ENCODE peak calls at places on chromosomes 7 and 10, in ten cellular contexts. M is nephron progenitor cell, A is fibroblast of pulmonary artery, T is Panc1, W is tibial artery, I is B cell, J is uterus, U is fibroblast of lung, Y is Calu3, N is transverse colon. D is an unnamed sample.
A peak's percentile ranks its signal among the peaks of the same experiment; 100 is the strongest.

GRCh38 chr10:77318739-77319138 is 318.9 kb downstream of the KCNMA1 start:
- DNase-seq in M (no peak), A (no peak), T (no peak), W (no peak), I (no peak), J (no peak), U (no peak), Y (no peak), N (no peak), D (no peak)

GRCh38 chr7:3244241-3244814 is 56.7 kb upstream of the SDK1 start:
- DNase-seq in M (no peak), A (peak; percentile 64), T (peak; percentile 84), W (no peak), I (no peak), J (no peak), U (peak; percentile 88), Y (peak; percentile 58), N (no peak), D (peak; percentile 11)

GRCh38 chr7:56009695-56010094 is 41.5 kb downstream of the PSPH start:
- DNase-seq in M (no peak), A (no peak), T (no peak), W (no peak), I (no peak), J (no peak), U (no peak), Y (peak; percentile 8), N (peak; percentile 47), D (no peak)

GRCh38 chr10:58280485-58280884 is 11.5 kb downstream of the CISD1 start:
- DNase-seq in M (no peak), A (no peak), T (no peak), W (no peak), I (no peak), J (no peak), U (no peak), Y (no peak), N (no peak), D (no peak)

GRCh38 chr7:29304756-29305155 is 110.2 kb downstream of the CHN2 start:
- DNase-seq in M (no peak), A (no peak), T (no peak), W (no peak), I (no peak), J (peak; percentile 64), U (no peak), Y (no peak), N (no peak), D (no peak)

GRCh38 chr7:9937944-9938631 is 1035.6 kb upstream of the PHF14 start:
- DNase-seq in M (no peak), A (peak; percentile 18), T (peak; percentile 8), W (no peak), I (no peak), J (no peak), U (peak; percentile 91), Y (peak; percentile 3), N (no peak), D (no peak)

GRCh38 chr7:99289185-99289584 is 16.5 kb downstream of the MYH16 start:
- DNase-seq in M (no peak), A (no peak), T (no peak), W (no peak), I (no peak), J (no peak), U (no peak), Y (no peak), N (no peak), D (no peak)

GRCh38 chr7:93198472-93198871 is 27.8 kb downstream of the HEPACAM2 start:
- DNase-seq in M (no peak), A (no peak), T (no peak), W (no peak), I (no peak), J (no peak), U (no peak), Y (no peak), N (no peak), D (no peak)

GRCh38 chr7:155796381-155797261 is 15.6 kb downstream of the SHH start:
- DNase-seq in M (peak; percentile 87), A (peak; percentile 46), T (no peak), W (no peak), I (peak; percentile 55), J (peak; percentile 33), U (no peak), Y (peak; percentile 87), N (peak; percentile 73), D (no peak)

GRCh38 chr10:116765549-116766162 is 23.3 kb upstream of the HSPA12A start:
- DNase-seq in M (no peak), A (no peak), T (no peak), W (peak; percentile 66), I (no peak), J (no peak), U (peak; percentile 22), Y (peak; percentile 32), N (peak; percentile 58), D (no peak)

GRCh38 chr7:139108256-139109187 is 998 bp downstream of the ZC3HAV1 start:
- DNase-seq in M (peak; percentile 52), A (peak; percentile 17), T (no peak), W (peak; percentile 68), I (no peak), J (no peak), U (peak; percentile 9), Y (peak; percentile 30), N (peak; percentile 41), D (no peak)

GRCh38 chr10:34628174-34628802 is 186.8 kb downstream of the PARD3 start:
- DNase-seq in M (no peak), A (peak; percentile 39), T (no peak), W (no peak), I (no peak), J (peak; percentile 40), U (peak; percentile 58), Y (peak; percentile 13), N (peak; percentile 76), D (no peak)

GRCh38 chr10:88932539-88933256 is 19.9 kb downstream of the ACTA2 start:
- DNase-seq in M (peak; percentile 45), A (peak; percentile 86), T (peak; percentile 69), W (peak; percentile 85), I (peak; percentile 61), J (peak; percentile 80), U (peak; percentile 87), Y (peak; percentile 36), N (peak; percentile 38), D (peak; percentile 88)

GRCh38 chr10:125146791-125147604 is 13.4 kb downstream of the CTBP2 start:
- DNase-seq in M (no peak), A (no peak), T (no peak), W (peak; percentile 87), I (no peak), J (no peak), U (no peak), Y (peak; percentile 68), N (no peak), D (no peak)

GRCh38 chr7:106812027-106812643 is 52.9 kb upstream of the PIK3CG start:
- DNase-seq in M (no peak), A (no peak), T (no peak), W (peak; percentile 67), I (no peak), J (no peak), U (no peak), Y (no peak), N (no peak), D (no peak)

GRCh38 chr7:135877799-135878198 is 99.4 kb downstream of the MTPN start:
- DNase-seq in M (no peak), A (peak; percentile 62), T (no peak), W (no peak), I (no peak), J (no peak), U (peak; percentile 77), Y (peak; percentile 19), N (no peak), D (no peak)

GRCh38 chr10:86400705-86401587 is 34.4 kb upstream of the GRID1 start:
- DNase-seq in M (peak; percentile 50), A (peak; percentile 34), T (no peak), W (peak; percentile 80), I (peak; percentile 54), J (peak; percentile 46), U (no peak), Y (peak; percentile 47), N (peak; percentile 59), D (no peak)
- TF ChIP-seq CTCF in M (no peak), A (peak; percentile 7), T (peak; percentile 55), W (peak; percentile 24), I (no peak), J (no peak), U (no peak), Y (no peak), N (no peak), D (peak; percentile 12)

DNA sequence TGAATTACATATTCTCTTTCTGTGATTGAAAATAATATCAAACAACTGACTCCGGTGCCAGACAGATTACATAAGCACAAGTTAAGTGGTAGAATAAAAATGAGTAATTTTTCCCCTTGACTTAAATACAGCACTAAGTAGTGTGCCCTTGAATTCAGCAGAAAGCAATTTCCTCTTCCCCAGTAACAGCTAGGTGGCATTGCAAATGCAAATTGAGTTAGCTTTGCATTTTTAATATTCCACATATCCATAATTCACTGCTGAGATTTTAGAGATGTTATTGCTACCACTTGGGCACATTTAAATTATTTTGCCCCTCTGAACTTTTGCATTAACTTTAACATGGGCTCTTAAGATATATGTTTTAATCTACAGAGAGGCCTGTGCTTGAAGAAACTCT is 89.8 kb upstream of the NPVF start:
- DNase-seq in M (no peak), A (no peak), T (no peak), W (no peak), I (no peak), J (no peak), U (no peak), Y (no peak), N (no peak), D (no peak)
- TF ChIP-seq CTCF in M (no peak), A (no peak), T (no peak), W (no peak), I (no peak), J (no peak), U (no peak), Y (no peak), N (no peak), D (no peak)

GRCh38 chr10:83801983-83802382 is 337.3 kb upstream of the GHITM start:
- DNase-seq in M (no peak), A (no peak), T (no peak), W (no peak), I (no peak), J (no peak), U (no peak), Y (no peak), N (no peak), D (no peak)
- TF ChIP-seq CTCF in M (no peak), A (no peak), T (peak; percentile 27), W (no peak), I (no peak), J (no peak), U (no peak), Y (no peak), N (no peak), D (no peak)

GRCh38 chr7:129308047-129308446 is 83.2 kb downstream of the AHCYL2 start:
- DNase-seq in M (no peak), A (peak; percentile 48), T (no peak), W (no peak), I (no peak), J (no peak), U (peak; percentile 68), Y (no peak), N (no peak), D (no peak)
- TF ChIP-seq CTCF in M (no peak), A (no peak), T (no peak), W (no peak), I (no peak), J (no peak), U (no peak), Y (no peak), N (no peak), D (no peak)

DNA sequence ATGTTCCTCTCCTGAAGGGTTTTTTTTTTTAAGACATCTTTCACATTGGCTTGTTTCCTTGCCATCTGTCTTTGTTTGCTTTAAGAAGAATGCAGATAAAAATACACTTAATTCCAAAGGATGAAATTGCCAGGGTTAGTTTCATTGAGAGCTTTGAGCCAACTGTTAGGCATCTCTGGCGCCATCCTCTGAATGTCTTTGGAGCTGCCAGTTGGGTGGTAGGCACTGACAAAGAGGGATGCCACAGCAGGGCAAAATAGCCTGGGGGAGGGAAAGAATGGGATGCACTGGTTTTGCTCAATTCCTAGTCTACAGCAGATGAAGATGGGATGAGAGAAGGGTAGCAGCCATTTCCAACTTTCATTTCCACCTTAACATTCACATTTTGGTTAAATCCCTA is 399.2 kb downstream of the SORCS1 start:
- DNase-seq in M (no peak), A (no peak), T (no peak), W (no peak), I (no peak), J (no peak), U (no peak), Y (no peak), N (no peak), D (no peak)
- TF ChIP-seq CTCF in M (no peak), A (no peak), T (peak; percentile 3), W (no peak), I (no peak), J (no peak), U (no peak), Y (no peak), N (no peak), D (no peak)